ENCODE peak calls at places on chromosomes 16 and 17, in six cellular contexts. J is NCI-H2081; C is stimulated activated CD8-positive, alpha-beta memory T cell treated with anti-CD3 and anti-CD28 coated beads, Interleukin-4, amount 100 ng/mL, for 24 hours; F is iPS DF 19.7; Y is AG08396; I is Calu3. U is an unnamed sample.

GRCh38 chr17:15659236-15659635 is 24.9 kb downstream of the TRIM16 start:
- DNase-seq in I (no peak), C (no peak), F (no peak), Y (no peak), J (no peak), U (no peak)

GRCh38 chr17:38585056-38585804 is 20.5 kb downstream of the SRCIN1 start:
- DNase-seq in F (no peak), C (no peak), I (peak; percentile 63), Y (no peak), J (peak; percentile 82), U (peak; percentile 17)

GRCh38 chr16:1154291-1154886 is 1.5 kb downstream of the CACNA1H start:
- DNase-seq in F (no peak), I (no peak), C (no peak), Y (no peak), J (no peak), U (no peak)

GRCh38 chr17:61285483-61286320 is 113.9 kb upstream of the TBX2 start:
- DNase-seq in C (no peak), F (peak; percentile 9), I (no peak), J (no peak), Y (peak; percentile 54), U (no peak)

GRCh38 chr17:74959826-74960738 is 12.5 kb downstream of the HID1 start:
- DNase-seq in F (no peak), I (no peak), Y (peak; percentile 75), C (no peak), J (no peak), U (no peak)

GRCh38 chr17:55769625-55770000 is 18.8 kb downstream of the PCTP start:
- DNase-seq in C (no peak), I (peak; percentile 15), F (no peak), J (no peak), Y (peak; percentile 72), U (peak; percentile 17)

GRCh38 chr17:72388765-72389473 is 268.1 kb downstream of the SOX9 start:
- DNase-seq in I (peak; percentile 64), F (no peak), Y (no peak), C (no peak), J (no peak), U (no peak)

GRCh38 chr16:24736758-24737157 is 7.3 kb downstream of the TNRC6A start:
- DNase-seq in F (no peak), C (no peak), J (peak; percentile 7), Y (no peak), I (peak; percentile 36), U (no peak)

GRCh38 chr16:1723450-1724147 is 17.6 kb downstream of the MAPK8IP3 start:
- DNase-seq in J (peak; percentile 23), Y (peak; percentile 72), C (no peak), I (peak; percentile 74), F (no peak), U (peak; percentile 54)

GRCh38 chr17:50882851-50883250 is 16.7 kb upstream of the TOB1 start:
- DNase-seq in I (no peak), Y (peak; percentile 61), F (no peak), J (no peak), C (no peak), U (no peak)

GRCh38 chr17:19876524-19877161 is 8.9 kb upstream of the ULK2 start:
- DNase-seq in I (no peak), Y (no peak), C (no peak), F (no peak), J (no peak), U (peak; percentile 33)

GRCh38 chr17:83155128-83156081 is 76.0 kb downstream of the METRNL start:
- DNase-seq in C (no peak), F (no peak), J (no peak), I (no peak), Y (peak; percentile 72), U (no peak)

GRCh38 chr16:30458561-30459394 is 13.1 kb upstream of the SEPHS2 start:
- DNase-seq in C (peak; percentile 84), Y (no peak), F (no peak), J (no peak), I (no peak), U (peak; percentile 68)